ENCODE peak calls at places on chromosome 12, in ten cellular contexts. Y is stimulated activated CD8-positive, alpha-beta memory T cell treated with anti-CD3 and anti-CD28 coated beads, Interleukin-2, amount 100 ng/mL, for 1 hour; R is cardiac muscle cell; H is sciatic nerve; I is M059J; B is memory B cell; T is Jurkat, Clone E6-1; U is GM19239; S is left ventricle myocardium inferior; K is activated naive CD8-positive, alpha-beta T cell treated with anti-CD3 and anti-CD28 coated beads, Interleukin-2, amount 50 U/mL, for 24 hours. J is an unnamed sample.
A peak's percentile ranks its signal among the peaks of the same experiment; 100 is the strongest.

GRCh38 chr12:108966378-108967151 is 54.3 kb downstream of the SVOP start:
- DNase-seq in Y (no peak), R (no peak), H (no peak), I (no peak), B (no peak), T (no peak), U (no peak), S (peak; percentile 45), K (no peak), J (no peak)

GRCh38 chr12:54277823-54278276 is 2.1 kb downstream of the CBX5 start:
- DNase-seq in Y (no peak), R (peak; percentile 64), H (no peak), I (peak; percentile 67), B (no peak), T (no peak), U (no peak), S (no peak), K (no peak), J (peak; percentile 46)

GRCh38 chr12:57729321-57729844 is 9.2 kb downstream of the AGAP2 start:
- DNase-seq in Y (no peak), R (no peak), H (no peak), I (no peak), B (no peak), T (no peak), U (no peak), S (no peak), K (no peak), J (no peak)

GRCh38 chr12:12523229-12523628 is 39.4 kb downstream of the DUSP16 start:
- DNase-seq in Y (no peak), R (no peak), H (no peak), I (no peak), B (no peak), T (no peak), U (no peak), S (no peak), K (no peak), J (no peak)

GRCh38 chr12:102702447-102703114 is 214.5 kb downstream of the PAH start:
- DNase-seq in Y (no peak), R (peak; percentile 79), H (peak; percentile 76), I (peak; percentile 51), B (peak; percentile 26), T (peak; percentile 49), U (peak; percentile 45), S (no peak), K (peak; percentile 33), J (peak; percentile 32)

GRCh38 chr12:76020731-76021672 is 10.6 kb downstream of the PHLDA1 start:
- DNase-seq in Y (no peak), R (peak; percentile 96), H (no peak), I (peak; percentile 98), B (no peak), T (peak; percentile 28), U (no peak), S (no peak), K (peak; percentile 67), J (peak; percentile 99)

GRCh38 chr12:131829351-131829794 is 1.2 kb downstream of the MMP17 start:
- DNase-seq in Y (no peak), R (peak; percentile 29), H (peak; percentile 68), I (peak; percentile 42), B (peak; percentile 37), T (no peak), U (no peak), S (no peak), K (no peak), J (no peak)

GRCh38 chr12:53105712-53106439 is 2.6 kb downstream of the SOAT2 start:
- DNase-seq in Y (no peak), R (no peak), H (peak; percentile 46), I (no peak), B (no peak), T (no peak), U (no peak), S (no peak), K (no peak), J (no peak)

GRCh38 chr12:79407671-79408622 is 282.8 kb downstream of the PAWR start:
- DNase-seq in Y (no peak), R (peak; percentile 94), H (peak; percentile 57), I (peak; percentile 90), B (peak; percentile 14), T (peak; percentile 32), U (no peak), S (peak; percentile 16), K (peak; percentile 4), J (peak; percentile 82)

GRCh38 chr12:106722854-106723253 is 51.6 kb upstream of the RIC8B start:
- DNase-seq in Y (no peak), R (no peak), H (no peak), I (no peak), B (no peak), T (no peak), U (no peak), S (no peak), K (no peak), J (no peak)

GRCh38 chr12:107635139-107635538 is 50.5 kb upstream of the PWP1 start:
- DNase-seq in Y (no peak), R (peak; percentile 24), H (no peak), I (peak; percentile 34), B (no peak), T (no peak), U (no peak), S (no peak), K (no peak), J (peak; percentile 16)

GRCh38 chr12:107912421-107913004 is 138.0 kb downstream of the ASCL4 start:
- DNase-seq in Y (no peak), R (peak; percentile 39), H (peak; percentile 67), I (peak; percentile 43), B (peak; percentile 51), T (peak; percentile 35), U (peak; percentile 45), S (peak; percentile 22), K (peak; percentile 76), J (peak; percentile 9)

GRCh38 chr12:5746496-5746895 is 198.6 kb downstream of the ANO2 start:
- DNase-seq in Y (no peak), R (no peak), H (no peak), I (no peak), B (no peak), T (no peak), U (no peak), S (no peak), K (no peak), J (peak; percentile 85)

GRCh38 chr12:72030272-72030671 is 91.6 kb downstream of the TPH2 start:
- DNase-seq in Y (no peak), R (no peak), H (no peak), I (no peak), B (no peak), T (no peak), U (no peak), S (no peak), K (no peak), J (no peak)

GRCh38 chr12:52644078-52644415 is 8.0 kb downstream of the KRT2 start:
- DNase-seq in Y (no peak), R (no peak), H (no peak), I (no peak), B (peak; percentile 2), T (no peak), U (no peak), S (no peak), K (no peak), J (no peak)

GRCh38 chr12:67697443-67697842 is 48.9 kb downstream of the DYRK2 start:
- DNase-seq in Y (no peak), R (no peak), H (no peak), I (peak; percentile 48), B (no peak), T (peak; percentile 87), U (no peak), S (no peak), K (no peak), J (no peak)

GRCh38 chr12:1939745-1940607 is 21.5 kb upstream of the CACNA2D4 start:
- DNase-seq in Y (peak; percentile 85), R (peak; percentile 87), H (peak; percentile 95), I (peak; percentile 68), B (peak; percentile 88), T (peak; percentile 76), U (peak; percentile 74), S (peak; percentile 86), K (peak; percentile 91), J (peak; percentile 63)

GRCh38 chr12:115407036-115407435 is 723.1 kb upstream of the TBX3 start:
- DNase-seq in Y (no peak), R (no peak), H (no peak), I (no peak), B (no peak), T (no peak), U (no peak), S (no peak), K (no peak), J (no peak)

GRCh38 chr12:124910561-124911478 is 3.6 kb downstream of the UBC start:
- DNase-seq in Y (no peak), R (peak; percentile 43), H (no peak), I (peak; percentile 67), B (no peak), T (no peak), U (no peak), S (no peak), K (no peak), J (peak; percentile 50)

GRCh38 chr12:70831538-70831937 is 89.0 kb downstream of the PTPRR start:
- DNase-seq in Y (no peak), R (peak; percentile 27), H (no peak), I (peak; percentile 55), B (no peak), T (no peak), U (no peak), S (no peak), K (no peak), J (no peak)

GRCh38 chr12:50050410-50051280 is 6.8 kb upstream of the ASIC1 start:
- DNase-seq in Y (no peak), R (peak; percentile 96), H (no peak), I (peak; percentile 12), B (no peak), T (no peak), U (no peak), S (peak; percentile 71), K (no peak), J (no peak)

GRCh38 chr12:6547987-6548386 is 7.9 kb downstream of the IFFO1 start:
- DNase-seq in Y (no peak), R (peak; percentile 85), H (no peak), I (peak; percentile 83), B (no peak), T (no peak), U (no peak), S (peak; percentile 55), K (no peak), J (peak; percentile 61)

GRCh38 chr12:47972895-47973294 is 9.5 kb downstream of the TMEM106C start:
- DNase-seq in Y (no peak), R (no peak), H (no peak), I (no peak), B (no peak), T (no peak), U (no peak), S (no peak), K (no peak), J (no peak)

GRCh38 chr12:121287267-121287954 is 9.1 kb downstream of the CAMKK2 start:
- DNase-seq in Y (no peak), R (peak; percentile 30), H (no peak), I (no peak), B (no peak), T (no peak), U (no peak), S (no peak), K (no peak), J (no peak)

J was measured in renal cortical epithelial cell.